ENCODE peak calls at places on chromosomes 1 and 21, in four cellular contexts. T is GM23338, X is mucosa of descending colon, B is fibroblast of lung. L is an unnamed sample. For H3K4me1, the result is how much of the 10 kb centered on the place peaks cover.

GRCh38 chr1:214186118-214186517 is 94.8 kb upstream of the SMYD2 start:
- DNase-seq in X (no peak), B (no peak), T (no peak), L (no peak)

GRCh38 chr1:154747841-154748766 is 122.0 kb downstream of the KCNN3 start:
- DNase-seq in B (peak), T (no peak), X (no peak), L (no peak)

GRCh38 chr1:180343931-180344406 is 113.9 kb downstream of the LHX4 start:
- DNase-seq in B (peak), T (no peak), X (no peak), L (no peak)

GRCh38 chr1:53377438-53377841 is 49.6 kb upstream of the LRP8 start:
- DNase-seq in T (no peak), B (no peak), X (peak), L (peak)

GRCh38 chr1:53894644-53895043 is 657 bp downstream of the DIO1 start:
- DNase-seq in B (no peak), X (no peak), T (no peak), L (no peak)

GRCh38 chr1:75855010-75855409 is 58.3 kb downstream of the MSH4 start:
- DNase-seq in T (no peak), X (no peak), B (peak), L (no peak)

GRCh38 chr1:184298321-184299052 is 88.3 kb upstream of the C1orf21 start:
- DNase-seq in B (peak), X (no peak), T (peak), L (no peak)

GRCh38 chr21:43609501-43610340 is 49.6 kb downstream of the HSF2BP start:
- DNase-seq in T (no peak), B (peak), X (peak), L (peak)

GRCh38 chr1:19563336-19564097 is 78.2 kb upstream of the CAPZB start:
- DNase-seq in B (peak), T (no peak), X (peak), L (no peak)

GRCh38 chr1:48978413-48978812 is 201.7 kb upstream of the BEND5 start:
- DNase-seq in T (peak), B (no peak), X (no peak), L (no peak)

GRCh38 chr21:42216726-42217572 is 2.0 kb upstream of the ABCG1 start:
- DNase-seq in X (no peak), T (no peak), B (no peak), L (peak)

GRCh38 chr1:153465728-153466625 is 5.5 kb upstream of the S100A7 start:
- DNase-seq in X (no peak), T (peak), B (peak), L (peak)

GRCh38 chr1:84712288-84712874 is 22.1 kb upstream of the SSX2IP start:
- DNase-seq in X (no peak), T (no peak), B (peak), L (no peak)

GRCh38 chr1:46043491-46044017 is 88.9 kb downstream of the PIK3R3 start:
- DNase-seq in X (no peak), B (no peak), T (peak), L (no peak)

GRCh38 chr1:75643460-75643859 is 32.5 kb upstream of the SLC44A5 start:
- DNase-seq in T (no peak), X (no peak), B (no peak), L (no peak)

GRCh38 chr1:38585460-38585859 is 274.1 kb downstream of the RRAGC start:
- DNase-seq in T (no peak), B (no peak), X (no peak), L (no peak)

GRCh38 chr1:203839081-203839480 is 22.3 kb upstream of the SNRPE start:
- DNase-seq in B (peak), X (no peak), T (no peak), L (no peak)

GRCh38 chr1:14932034-14932638 is 221.4 kb upstream of the TMEM51 start:
- DNase-seq in B (no peak), X (no peak), T (no peak), L (no peak)

GRCh38 chr1:177983824-177984528 is 14.1 kb upstream of the SEC16B start:
- DNase-seq in B (peak), T (peak), X (no peak), L (no peak)

GRCh38 chr1:149843302-149844041 is 55.9 kb upstream of the BOLA1 start:
- DNase-seq in B (peak), T (peak), X (no peak), L (no peak)

GRCh38 chr21:17693801-17694200 is 81.1 kb upstream of the BTG3 start:
- DNase-seq in X (no peak), T (no peak), B (no peak), L (no peak)

GRCh38 chr1:21818661-21819060 is 6.6 kb downstream of the LDLRAD2 start:
- DNase-seq in X (no peak), B (no peak), T (peak), L (no peak)

GRCh38 chr1:27928216-27928954 is 6.4 kb upstream of the SMPDL3B start:
- DNase-seq in B (peak), T (peak), X (no peak), L (peak)

GRCh38 chr1:247360991-247361721 is 29.5 kb upstream of the ZNF496 start:
- DNase-seq in X (no peak), T (no peak), B (peak), L (peak)

GRCh38 chr1:243742814-243743213 is 107.2 kb downstream of the AKT3 start:
- DNase-seq in B (peak), T (no peak), X (no peak), L (no peak)

GRCh38 chr1:32330558-32331127 is 5.4 kb downstream of the MARCKSL1 start:
- DNase-seq in T (no peak), X (peak), B (no peak), L (peak)

GRCh38 chr1:32329931-32330466 is 6.0 kb downstream of the MARCKSL1 start:
- DNase-seq in B (no peak), X (no peak), T (no peak), L (no peak)

GRCh38 chr1:32332290-32333079 is 3.5 kb downstream of the MARCKSL1 start:
- DNase-seq in T (peak), B (no peak), X (peak), L (peak)

GRCh38 chr1:32333251-32333963 is 2.6 kb downstream of the MARCKSL1 start:
- DNase-seq in B (no peak), T (no peak), X (no peak), L (no peak)

DNA sequence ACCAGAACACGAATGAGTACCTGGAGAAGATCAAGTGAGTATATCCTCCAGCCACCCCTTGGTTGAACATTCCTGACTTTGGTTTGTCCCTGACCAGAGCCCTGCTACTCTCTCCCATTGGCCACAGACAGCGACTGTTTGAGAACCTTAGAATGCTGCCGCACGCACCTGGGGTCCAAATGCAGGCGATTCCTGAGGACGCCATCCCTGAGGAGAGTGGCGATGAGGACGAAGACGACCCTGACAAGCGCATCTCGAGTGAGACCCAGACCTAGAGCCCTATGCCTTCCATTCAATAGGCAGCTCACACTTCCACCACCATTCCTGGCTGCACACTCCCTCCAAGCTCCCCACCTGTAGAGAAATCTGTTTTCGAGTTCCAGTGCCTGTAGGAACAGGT is 4.5 kb downstream of the MARCKSL1 start:
- DNase-seq in B (no peak), X (peak), T (no peak), L (peak)
- TF ChIP-seq CTCF in B (no peak), X (no peak), T (no peak), L (no peak)

GRCh38 chr1:30762152-30762930 is 4.8 kb upstream of the LAPTM5 start:
- DNase-seq in B (no peak), T (no peak), X (peak), L (peak)

GRCh38 chr1:30761312-30762151 is 4.0 kb upstream of the LAPTM5 start:
- DNase-seq in T (no peak), B (peak), X (peak), L (peak)

GRCh38 chr1:30759718-30760281 is 2.2 kb upstream of the LAPTM5 start:
- DNase-seq in B (no peak), T (peak), X (peak), L (peak)

GRCh38 chr1:30758785-30759380 is 1.3 kb upstream of the LAPTM5 start:
- DNase-seq in B (peak), T (peak), X (no peak), L (peak)

DNA sequence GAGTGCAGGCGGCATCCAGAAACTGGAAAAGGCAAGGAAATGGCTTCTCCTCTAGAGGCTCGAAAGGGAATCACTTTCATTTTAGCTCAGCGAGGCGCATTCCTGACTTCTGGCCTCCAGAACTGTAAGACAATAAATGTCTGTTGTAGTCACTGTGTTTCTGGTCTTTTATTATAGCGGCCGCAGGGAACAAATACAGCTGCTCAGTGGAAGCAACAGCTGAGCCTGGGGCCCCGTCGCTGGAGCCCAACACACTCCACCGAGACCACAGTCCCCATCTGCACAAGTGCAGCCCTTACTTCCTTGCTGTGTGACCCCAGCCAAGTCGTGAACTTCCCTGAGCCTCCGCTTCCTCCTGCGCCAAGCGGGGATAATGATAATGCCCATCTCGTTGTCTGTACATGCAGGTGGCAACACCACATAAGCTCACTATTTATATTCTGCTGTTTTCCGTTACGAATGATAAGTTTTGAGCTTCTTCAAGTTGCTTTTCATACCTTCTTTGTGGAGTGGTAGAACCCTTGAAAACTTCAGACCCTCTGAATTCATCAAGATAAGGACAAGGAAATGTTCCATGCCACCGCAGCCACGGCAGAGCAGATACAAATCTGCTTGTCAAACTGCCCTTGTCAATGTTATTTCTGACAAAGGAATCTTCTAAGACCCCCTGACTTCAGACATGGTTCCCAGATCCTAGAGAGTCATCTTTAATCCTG is 3.2 kb upstream of the LAPTM5 start:
- DNase-seq in X (peak), B (no peak), T (no peak), L (peak)
- H3K4me1 ChIP-seq in X (under half), B (under half), T (under half), L (under half)

DNA sequence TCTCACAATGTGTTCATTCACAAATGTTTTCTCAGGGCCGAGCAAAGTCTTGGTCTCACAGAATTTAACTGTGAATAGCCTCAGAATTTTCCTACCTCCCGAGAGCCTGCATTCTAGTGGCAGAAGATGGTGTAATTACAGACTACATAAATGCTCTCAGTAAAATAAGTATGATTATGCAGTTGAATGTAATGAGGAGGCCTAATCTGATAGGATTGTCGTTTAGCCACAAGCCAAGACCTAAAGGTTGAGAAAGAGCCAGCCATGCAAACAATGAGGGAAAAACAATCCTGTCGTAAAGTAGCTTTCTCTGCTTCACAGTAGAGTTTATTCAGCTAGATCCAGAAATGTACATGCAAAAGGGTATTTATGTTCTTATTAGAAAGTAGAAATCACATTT is 607.8 kb upstream of the B3GALT2 start:
- DNase-seq in T (peak), X (no peak), B (peak), L (no peak)
- TF ChIP-seq CTCF in T (no peak), X (no peak), B (peak), L (no peak)

GRCh38 chr1:9246215-9246614 is 11.6 kb downstream of the H6PD start:
- DNase-seq in B (no peak), X (no peak), T (no peak), L (no peak)
- H3K4me1 ChIP-seq in B (under half), X (under half), T (under half), L (under half)

DNA sequence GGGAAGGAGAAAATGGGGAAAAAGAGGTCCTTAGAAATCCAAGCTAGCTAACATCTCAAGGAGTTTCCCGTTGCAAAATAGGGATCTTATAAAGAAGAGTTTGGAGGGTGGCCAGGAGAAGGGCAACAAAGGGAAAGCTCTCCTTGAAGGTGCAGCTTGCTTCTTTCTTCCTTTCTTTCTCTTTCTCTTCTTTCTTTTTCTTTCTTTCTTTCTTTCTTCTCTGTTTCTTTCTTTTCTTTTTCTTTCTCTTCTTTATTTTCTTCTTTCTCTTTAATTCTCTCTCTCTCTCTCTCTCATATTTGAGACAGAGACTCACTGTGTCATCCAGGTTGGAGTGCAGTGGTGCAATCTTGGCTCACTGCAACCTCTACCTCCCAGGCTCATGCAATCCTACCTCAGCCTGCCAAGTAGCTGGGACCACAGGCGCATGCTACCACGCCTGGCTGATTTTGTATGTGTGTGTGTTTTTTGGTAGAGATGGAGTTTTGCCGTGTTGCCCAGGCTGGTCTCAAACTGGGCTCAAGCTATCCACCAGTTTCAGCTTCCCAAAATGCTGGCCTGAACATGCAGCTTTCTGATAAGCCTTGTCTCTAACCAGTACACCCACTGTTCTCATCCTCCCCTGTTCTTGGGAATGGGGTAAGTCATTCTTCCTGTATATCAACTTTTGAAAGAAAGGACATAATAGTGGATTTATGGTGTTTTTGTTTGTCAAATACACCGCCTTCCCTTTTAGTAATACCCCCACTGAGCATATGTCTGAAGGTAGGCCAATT is 44.4 kb downstream of the RNF11 start:
- DNase-seq in B (peak), T (no peak), X (no peak), L (no peak)
- TF ChIP-seq CTCF in B (no peak), T (no peak), X (no peak), L (no peak)

GRCh38 chr1:224181453-224181810 is 1.6 kb upstream of the DEGS1 start:
- DNase-seq in T (no peak), B (no peak), X (no peak), L (no peak)

GRCh38 chr1:224182866-224183590 is at the start of gene DEGS1:
- DNase-seq in T (peak), B (peak), X (peak), L (peak)

GRCh38 chr1:224178894-224179293 is 4.1 kb upstream of the DEGS1 start:
- DNase-seq in X (no peak), T (no peak), B (no peak), L (no peak)

GRCh38 chr1:224182057-224182865 is 779 bp upstream of the DEGS1 start:
- DNase-seq in X (peak), B (no peak), T (no peak), L (no peak)

GRCh38 chr1:224180783-224181452 is 2.1 kb upstream of the DEGS1 start:
- DNase-seq in B (no peak), T (no peak), X (no peak), L (no peak)
- H3K4me1 ChIP-seq in B (under half), T (under half), X (under half), L (under half)

GRCh38 chr1:59903136-59903754 is 23.3 kb downstream of the CYP2J2 start:
- DNase-seq in X (no peak), B (peak), T (peak), L (no peak)
- TF ChIP-seq CTCF in X (no peak), B (peak), T (peak), L (peak)

DNA sequence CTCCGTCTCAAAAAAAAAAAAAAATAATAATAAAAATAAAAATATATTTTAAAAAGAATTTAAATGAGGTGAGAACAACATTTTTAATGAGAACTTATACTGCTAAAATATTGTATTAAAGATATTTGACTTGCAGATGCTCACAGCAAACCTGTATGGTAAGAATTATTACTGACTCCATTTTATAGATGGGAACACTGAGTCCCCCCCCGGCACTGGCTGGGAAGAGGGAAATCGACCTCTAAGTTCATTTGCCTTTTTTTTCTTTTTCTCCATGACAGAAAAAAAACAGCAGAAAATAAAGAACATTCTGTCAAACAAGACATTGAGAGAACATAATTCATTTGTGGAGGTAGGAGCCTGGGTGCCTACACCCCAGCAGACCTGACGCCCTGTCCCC is 13.4 kb upstream of the PADI6 start:
- DNase-seq in X (no peak), T (no peak), B (no peak), L (no peak)
- H3K4me1 ChIP-seq in X (under half), T (under half), B (under half), L (under half)

GRCh38 chr21:40516336-40516735 is 330.6 kb downstream of the DSCAM start:
- DNase-seq in B (no peak), T (peak), X (no peak), L (no peak)

GRCh38 chr21:40511976-40512375 is 335.0 kb downstream of the DSCAM start:
- DNase-seq in B (peak), T (no peak), X (no peak), L (no peak)

GRCh38 chr21:40507978-40508377 is 339.0 kb downstream of the DSCAM start:
- DNase-seq in X (no peak), B (peak), T (no peak), L (no peak)

GRCh38 chr21:40512590-40512989 is 334.4 kb downstream of the DSCAM start:
- DNase-seq in T (peak), B (no peak), X (no peak), L (no peak)
- TF ChIP-seq CTCF in T (peak), B (peak), X (peak), L (peak)

DNA sequence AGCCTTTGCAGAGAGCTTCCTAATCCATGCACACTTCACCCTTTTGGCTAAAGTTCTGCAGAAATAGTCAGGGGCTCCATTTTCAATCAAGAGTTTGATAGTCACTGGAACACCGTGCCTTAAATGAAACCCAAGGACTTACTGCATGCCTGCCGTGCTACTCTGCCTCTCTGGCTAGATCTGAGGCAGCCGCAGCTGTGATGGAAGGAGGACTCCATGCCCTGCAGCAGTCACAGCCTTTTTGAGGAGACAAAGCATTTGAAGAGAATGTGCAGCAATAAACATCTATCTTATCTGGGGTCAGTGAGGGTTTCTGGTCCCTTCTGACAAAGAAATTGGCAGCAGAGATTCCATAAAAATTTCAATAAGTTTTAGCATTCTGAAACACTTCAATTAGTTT is 78.1 kb downstream of the BCAR3 start:
- DNase-seq in B (no peak), X (no peak), T (no peak), L (no peak)
- H3K4me1 ChIP-seq in B (under half), X (under half), T (under half), L (half or more)

L was measured in kidney.